ENCODE peak calls at places on chromosomes 1 and 21, in six cellular contexts. Y, C, W, L, H and A are unnamed samples.

GRCh38 chr1:77889240-77889637 is 815 bp downstream of the NEXN start:
- DNase-seq in Y (no peak), C (no peak), W (no peak), L (no peak), H (peak; percentile 75), A (peak; percentile 41)

GRCh38 chr1:234638832-234639799 is 29.1 kb upstream of the IRF2BP2 start:
- DNase-seq in Y (no peak), C (no peak), W (no peak), L (no peak), H (no peak), A (no peak)

GRCh38 chr1:191752342-191752741 is 405.9 kb upstream of the RGS18 start:
- DNase-seq in Y (no peak), C (no peak), W (peak; percentile 28), L (no peak), H (no peak), A (no peak)

GRCh38 chr1:223219318-223219635 is 76.2 kb upstream of the TLR5 start:
- DNase-seq in Y (peak; percentile 62), C (no peak), W (no peak), L (no peak), H (no peak), A (no peak)

GRCh38 chr1:89908294-89908992 is 86.5 kb upstream of the ZNF326 start:
- DNase-seq in Y (no peak), C (no peak), W (no peak), L (no peak), H (no peak), A (no peak)

GRCh38 chr1:242522304-242522945 is 2.1 kb downstream of the PLD5 start:
- DNase-seq in Y (no peak), C (no peak), W (no peak), L (no peak), H (no peak), A (no peak)

GRCh38 chr1:167401260-167401873 is 117.0 kb downstream of the CD247 start:
- DNase-seq in Y (no peak), C (no peak), W (peak; percentile 75), L (no peak), H (peak; percentile 73), A (peak; percentile 41)

GRCh38 chr1:223504741-223505140 is 111.5 kb downstream of the CCDC185 start:
- DNase-seq in Y (no peak), C (peak; percentile 22), W (no peak), L (no peak), H (peak; percentile 87), A (peak; percentile 91)

GRCh38 chr1:109775408-109775807 is 11.7 kb upstream of the EPS8L3 start:
- DNase-seq in Y (no peak), C (no peak), W (no peak), L (no peak), H (no peak), A (peak; percentile 35)

GRCh38 chr1:17682403-17682802 is 72.7 kb upstream of the ACTL8 start:
- DNase-seq in Y (no peak), C (no peak), W (no peak), L (no peak), H (no peak), A (no peak)

GRCh38 chr1:40532844-40533424 is 1.5 kb downstream of the ZNF684 start:
- DNase-seq in Y (no peak), C (no peak), W (peak; percentile 74), L (no peak), H (peak; percentile 65), A (peak; percentile 53)

GRCh38 chr1:107486365-107486764 is 345.5 kb downstream of the NTNG1 start:
- DNase-seq in Y (no peak), C (no peak), W (no peak), L (no peak), H (no peak), A (no peak)

GRCh38 chr1:66434096-66434495 is 99.9 kb upstream of the SGIP1 start:
- DNase-seq in Y (no peak), C (no peak), W (no peak), L (no peak), H (no peak), A (peak; percentile 60)

GRCh38 chr1:47651311-47652089 is 213.7 kb downstream of the FOXD2 start:
- DNase-seq in Y (peak; percentile 49), C (no peak), W (no peak), L (no peak), H (no peak), A (no peak)

GRCh38 chr1:54397090-54397591 is 9.1 kb downstream of the SSBP3 start:
- DNase-seq in Y (no peak), C (no peak), W (no peak), L (no peak), H (peak; percentile 17), A (no peak)

GRCh38 chr21:27379381-27379780 is 412.5 kb upstream of the ADAMTS5 start:
- DNase-seq in Y (no peak), C (no peak), W (no peak), L (no peak), H (no peak), A (no peak)

GRCh38 chr1:56298866-56299265 is 280.5 kb downstream of the PLPP3 start:
- DNase-seq in Y (no peak), C (no peak), W (no peak), L (no peak), H (no peak), A (no peak)

GRCh38 chr1:159775716-159776115 is 5.0 kb upstream of the DUSP23 start:
- DNase-seq in Y (no peak), C (no peak), W (no peak), L (no peak), H (peak; percentile 47), A (no peak)
- TF ChIP-seq CTCF in Y (peak; percentile 11), C (no peak), W (no peak), L (no peak), H (peak; percentile 15), A (peak; percentile 72)

GRCh38 chr1:114427612-114428011 is 83.4 kb downstream of the TRIM33 start:
- DNase-seq in Y (no peak), C (no peak), W (no peak), L (no peak), H (no peak), A (no peak)

GRCh38 chr1:114431026-114431425 is 80.0 kb downstream of the TRIM33 start:
- DNase-seq in Y (no peak), C (no peak), W (no peak), L (no peak), H (no peak), A (no peak)

GRCh38 chr1:114423455-114423854 is 87.5 kb downstream of the TRIM33 start:
- DNase-seq in Y (no peak), C (no peak), W (no peak), L (no peak), H (no peak), A (no peak)

DNA sequence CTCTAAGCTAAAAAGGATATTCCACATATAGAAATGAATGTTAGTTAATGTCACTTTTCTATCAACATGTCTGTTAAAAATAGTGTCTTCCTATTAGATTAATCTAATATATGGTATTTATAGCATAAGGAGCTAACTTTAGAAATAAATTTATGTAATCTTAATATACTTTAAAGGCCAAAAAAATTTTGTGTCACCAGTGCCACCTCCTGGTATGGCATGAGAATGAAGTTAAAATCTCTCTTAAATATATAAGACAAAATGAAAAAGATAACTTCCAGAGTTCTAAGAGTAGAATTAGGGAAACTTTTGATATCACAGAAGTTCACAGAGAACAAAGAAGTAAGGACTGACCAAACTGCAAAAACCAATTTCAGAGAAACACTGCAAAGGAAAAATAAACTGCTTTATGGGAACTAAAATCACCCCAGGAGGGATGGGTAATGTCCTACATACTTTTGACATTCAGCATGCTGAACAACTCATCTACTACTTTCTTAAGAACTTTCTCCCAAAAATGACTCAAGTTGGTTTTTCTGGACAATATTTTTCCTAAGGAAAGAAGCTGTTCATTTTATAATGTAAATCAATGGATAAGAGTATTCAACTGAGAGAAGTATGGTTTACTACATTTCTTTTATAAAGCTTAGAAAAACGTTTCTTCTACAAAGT is 82.8 kb downstream of the TRIM33 start:
- DNase-seq in Y (no peak), C (no peak), W (peak; percentile 16), L (no peak), H (peak; percentile 44), A (peak; percentile 19)
- TF ChIP-seq CTCF in Y (peak; percentile 64), C (peak; percentile 23), W (peak; percentile 22), L (no peak), H (peak; percentile 53), A (peak; percentile 76)

GRCh38 chr1:23979387-23980005 is 631 bp downstream of the SRSF10 start:
- DNase-seq in Y (no peak), C (no peak), W (no peak), L (no peak), H (no peak), A (no peak)

GRCh38 chr1:23977854-23978191 is 2.3 kb downstream of the SRSF10 start:
- DNase-seq in Y (no peak), C (no peak), W (no peak), L (no peak), H (no peak), A (no peak)

GRCh38 chr1:23980725-23981063 is 567 bp upstream of the SRSF10 start:
- DNase-seq in Y (no peak), C (peak; percentile 32), W (peak; percentile 85), L (no peak), H (peak; percentile 38), A (no peak)

GRCh38 chr1:23978825-23979224 is 1.3 kb downstream of the SRSF10 start:
- DNase-seq in Y (no peak), C (no peak), W (no peak), L (no peak), H (no peak), A (no peak)

GRCh38 chr1:23980006-23980724 is at the start of gene SRSF10:
- DNase-seq in Y (peak; percentile 99), C (peak; percentile 98), W (peak; percentile 100), L (peak; percentile 99), H (peak; percentile 99), A (peak; percentile 98)
- TF ChIP-seq CTCF in Y (peak; percentile 50), C (peak; percentile 61), W (peak; percentile 21), L (no peak), H (peak; percentile 29), A (peak; percentile 57)

GRCh38 chr1:12619396-12620141 is 1.6 kb upstream of the DHRS3 start:
- DNase-seq in Y (peak; percentile 95), C (peak; percentile 90), W (peak; percentile 76), L (peak; percentile 95), H (peak; percentile 93), A (peak; percentile 82)

GRCh38 chr1:12617511-12617900 is 504 bp downstream of the DHRS3 start:
- DNase-seq in Y (no peak), C (no peak), W (no peak), L (no peak), H (no peak), A (no peak)

GRCh38 chr1:12618661-12619395 is 818 bp upstream of the DHRS3 start:
- DNase-seq in Y (no peak), C (peak; percentile 77), W (no peak), L (peak; percentile 90), H (peak; percentile 91), A (peak; percentile 60)

GRCh38 chr1:12616709-12617373 is 1.2 kb downstream of the DHRS3 start:
- DNase-seq in Y (no peak), C (peak; percentile 40), W (no peak), L (no peak), H (no peak), A (no peak)

DNA sequence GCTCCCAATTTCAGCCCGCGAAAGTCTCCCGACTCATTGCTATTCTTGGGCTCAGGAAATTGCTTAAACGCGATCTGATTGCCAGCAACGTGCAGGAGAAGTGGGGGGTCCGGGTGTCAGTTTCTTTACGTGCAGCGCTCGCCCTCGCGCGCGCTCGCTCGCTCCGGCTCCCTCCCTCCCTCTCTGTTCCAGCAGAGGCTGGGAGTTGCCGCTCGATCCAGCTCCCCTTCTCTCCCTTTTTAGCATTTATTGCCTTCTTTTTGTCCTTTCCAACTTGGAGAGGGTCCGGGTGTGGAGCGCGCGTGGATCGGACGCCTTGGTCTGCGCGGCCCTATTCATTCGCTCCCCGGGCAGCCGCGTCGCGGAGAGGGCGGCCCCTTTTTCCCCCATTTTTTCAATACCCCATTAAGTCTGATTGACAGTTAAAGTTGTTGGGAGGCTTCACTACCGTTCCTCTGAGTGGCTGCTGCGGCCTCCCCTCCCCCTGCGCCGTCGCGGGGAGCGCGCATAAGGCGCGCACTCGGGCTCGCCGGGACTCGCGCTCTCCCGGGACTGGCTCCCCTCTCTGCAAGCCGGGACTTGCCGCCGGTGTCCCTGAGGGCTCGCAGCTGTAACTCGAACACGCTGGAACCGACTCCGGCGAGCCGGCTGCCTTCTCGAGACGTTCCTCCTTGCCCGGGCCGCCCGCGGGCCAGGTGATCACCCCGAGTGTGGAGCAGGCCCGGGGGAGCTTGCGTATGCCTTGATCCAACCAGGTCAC is at the start of gene DHRS3:
- DNase-seq in Y (no peak), C (peak; percentile 86), W (peak; percentile 44), L (peak; percentile 82), H (peak; percentile 94), A (peak; percentile 32)
- TF ChIP-seq CTCF in Y (no peak), C (no peak), W (no peak), L (no peak), H (no peak), A (no peak)